ENCODE peak calls at places on chromosomes 13 and 19, in seven cellular contexts. One of them, this sample, is unnamed.

GRCh38 chr19:33094504-33095067 is 13.6 kb downstream of the GPATCH1 start:
- DNase-seq in AG04449: no peak
- DNase-seq in pons: no peak
- DNase-seq in epithelial cell of esophagus: peak; percentile 39
- DNase-seq in HCT116: no peak
- DNase-seq in GM13977: no peak
- DNase-seq in mucosa of gallbladder: no peak
- DNase-seq in this sample: no peak

GRCh38 chr19:56839665-56840451 is 668 bp downstream of the PEG3 start:
- DNase-seq in mucosa of gallbladder: peak; percentile 95
- DNase-seq in AG04449: no peak
- DNase-seq in pons: no peak
- DNase-seq in epithelial cell of esophagus: peak; percentile 9
- DNase-seq in HCT116: no peak
- DNase-seq in GM13977: no peak
- DNase-seq in this sample: peak; percentile 98

GRCh38 chr19:18419195-18419698 is at the start of gene SSBP4:
- DNase-seq in pons: no peak
- DNase-seq in mucosa of gallbladder: peak; percentile 69
- DNase-seq in GM13977: peak; percentile 97
- DNase-seq in AG04449: no peak
- DNase-seq in HCT116: no peak
- DNase-seq in epithelial cell of esophagus: peak; percentile 76
- DNase-seq in this sample: peak; percentile 80

GRCh38 chr19:57088125-57088524 is 31.7 kb upstream of the USP29 start:
- DNase-seq in pons: no peak
- DNase-seq in epithelial cell of esophagus: no peak
- DNase-seq in GM13977: no peak
- DNase-seq in HCT116: no peak
- DNase-seq in mucosa of gallbladder: no peak
- DNase-seq in AG04449: no peak
- DNase-seq in this sample: no peak

GRCh38 chr13:20738616-20739015 is 35.1 kb downstream of the IL17D start:
- DNase-seq in HCT116: no peak
- DNase-seq in epithelial cell of esophagus: no peak
- DNase-seq in pons: no peak
- DNase-seq in AG04449: no peak
- DNase-seq in GM13977: no peak
- DNase-seq in mucosa of gallbladder: no peak
- DNase-seq in this sample: no peak

GRCh38 chr19:35446194-35446593 is 1.9 kb upstream of the FFAR2 start:
- DNase-seq in epithelial cell of esophagus: no peak
- DNase-seq in mucosa of gallbladder: no peak
- DNase-seq in pons: no peak
- DNase-seq in HCT116: no peak
- DNase-seq in AG04449: no peak
- DNase-seq in GM13977: peak; percentile 71
- DNase-seq in this sample: no peak

GRCh38 chr13:36880961-36881360 is 39.1 kb downstream of the SMAD9 start:
- DNase-seq in GM13977: no peak
- DNase-seq in mucosa of gallbladder: no peak
- DNase-seq in epithelial cell of esophagus: no peak
- DNase-seq in AG04449: no peak
- DNase-seq in pons: no peak
- DNase-seq in HCT116: no peak
- DNase-seq in this sample: no peak

GRCh38 chr13:77406644-77407440 is 79.9 kb upstream of the MYCBP2 start:
- DNase-seq in HCT116: no peak
- DNase-seq in mucosa of gallbladder: no peak
- DNase-seq in pons: no peak
- DNase-seq in GM13977: no peak
- DNase-seq in epithelial cell of esophagus: no peak
- DNase-seq in AG04449: no peak
- DNase-seq in this sample: no peak

GRCh38 chr19:29549105-29550070 is 23.6 kb downstream of the VSTM2B start:
- DNase-seq in HCT116: no peak
- DNase-seq in epithelial cell of esophagus: no peak
- DNase-seq in mucosa of gallbladder: no peak
- DNase-seq in GM13977: no peak
- DNase-seq in AG04449: no peak
- DNase-seq in pons: no peak
- DNase-seq in this sample: no peak

GRCh38 chr19:12202250-12202649 is 39.4 kb downstream of the ZNF136 start:
- DNase-seq in pons: no peak
- DNase-seq in epithelial cell of esophagus: peak; percentile 15
- DNase-seq in GM13977: no peak
- DNase-seq in HCT116: no peak
- DNase-seq in AG04449: no peak
- DNase-seq in mucosa of gallbladder: peak; percentile 37
- DNase-seq in this sample: no peak

GRCh38 chr19:32814624-32815023 is 54.9 kb downstream of the SLC7A9 start:
- DNase-seq in AG04449: no peak
- DNase-seq in HCT116: no peak
- DNase-seq in pons: no peak
- DNase-seq in epithelial cell of esophagus: no peak
- DNase-seq in GM13977: no peak
- DNase-seq in mucosa of gallbladder: no peak
- DNase-seq in this sample: no peak

GRCh38 chr19:54952591-54953344 is 5.4 kb upstream of the NLRP7 start:
- DNase-seq in AG04449: no peak
- DNase-seq in HCT116: no peak
- DNase-seq in pons: no peak
- DNase-seq in mucosa of gallbladder: no peak
- DNase-seq in GM13977: no peak
- DNase-seq in epithelial cell of esophagus: peak; percentile 43
- DNase-seq in this sample: no peak

GRCh38 chr13:36789061-36789460 is 30.0 kb upstream of the RFXAP start:
- DNase-seq in GM13977: no peak
- DNase-seq in AG04449: no peak
- DNase-seq in mucosa of gallbladder: no peak
- DNase-seq in HCT116: no peak
- DNase-seq in epithelial cell of esophagus: no peak
- DNase-seq in pons: no peak
- DNase-seq in this sample: no peak

GRCh38 chr13:99907038-99907437 is 64.5 kb downstream of the ZIC5 start:
- DNase-seq in mucosa of gallbladder: no peak
- DNase-seq in GM13977: no peak
- DNase-seq in AG04449: no peak
- DNase-seq in HCT116: no peak
- DNase-seq in pons: no peak
- DNase-seq in epithelial cell of esophagus: no peak
- DNase-seq in this sample: no peak

GRCh38 chr19:34967551-34967950 is 3.5 kb upstream of the ZNF792 start:
- DNase-seq in AG04449: no peak
- DNase-seq in mucosa of gallbladder: no peak
- DNase-seq in pons: no peak
- DNase-seq in GM13977: no peak
- DNase-seq in HCT116: no peak
- DNase-seq in epithelial cell of esophagus: no peak
- DNase-seq in this sample: no peak

GRCh38 chr13:48500652-48501197 is 32.2 kb downstream of the RCBTB2 start:
- DNase-seq in epithelial cell of esophagus: peak; percentile 95
- DNase-seq in AG04449: peak; percentile 83
- DNase-seq in mucosa of gallbladder: no peak
- DNase-seq in GM13977: peak; percentile 45
- DNase-seq in pons: peak; percentile 70
- DNase-seq in HCT116: no peak
- DNase-seq in this sample: no peak

GRCh38 chr13:35718084-35718483 is 241.6 kb upstream of the MAB21L1 start:
- DNase-seq in GM13977: no peak
- DNase-seq in mucosa of gallbladder: no peak
- DNase-seq in epithelial cell of esophagus: no peak
- DNase-seq in HCT116: no peak
- DNase-seq in pons: no peak
- DNase-seq in AG04449: no peak
- DNase-seq in this sample: no peak

GRCh38 chr13:108226184-108226583 is 8.0 kb downstream of the ABHD13 start:
- DNase-seq in mucosa of gallbladder: no peak
- DNase-seq in epithelial cell of esophagus: no peak
- DNase-seq in GM13977: no peak
- DNase-seq in AG04449: no peak
- DNase-seq in pons: no peak
- DNase-seq in HCT116: no peak
- DNase-seq in this sample: no peak

GRCh38 chr13:85543144-85543543 is 256.1 kb downstream of the SLITRK6 start:
- DNase-seq in HCT116: no peak
- DNase-seq in pons: no peak
- DNase-seq in epithelial cell of esophagus: peak; percentile 53
- DNase-seq in mucosa of gallbladder: no peak
- DNase-seq in GM13977: no peak
- DNase-seq in AG04449: no peak
- DNase-seq in this sample: no peak

GRCh38 chr19:1507192-1507660 is 5.6 kb downstream of the ADAMTSL5 start:
- DNase-seq in AG04449: no peak
- DNase-seq in GM13977: no peak
- DNase-seq in mucosa of gallbladder: no peak
- DNase-seq in pons: no peak
- DNase-seq in HCT116: no peak
- DNase-seq in epithelial cell of esophagus: no peak
- DNase-seq in this sample: no peak

GRCh38 chr13:112781287-112781686 is 91.4 kb downstream of the ATP11A start:
- DNase-seq in epithelial cell of esophagus: no peak
- DNase-seq in pons: no peak
- DNase-seq in HCT116: no peak
- DNase-seq in AG04449: no peak
- DNase-seq in mucosa of gallbladder: no peak
- DNase-seq in GM13977: no peak
- DNase-seq in this sample: peak; percentile 2

GRCh38 chr19:39858541-39858940 is 12.4 kb upstream of the FBL start:
- DNase-seq in AG04449: no peak
- DNase-seq in epithelial cell of esophagus: no peak
- DNase-seq in mucosa of gallbladder: no peak
- DNase-seq in pons: no peak
- DNase-seq in HCT116: no peak
- DNase-seq in GM13977: no peak
- DNase-seq in this sample: no peak

GRCh38 chr13:41563501-41564001 is 106.2 kb downstream of the RGCC start:
- DNase-seq in GM13977: no peak
- DNase-seq in HCT116: no peak
- DNase-seq in pons: peak; percentile 89
- DNase-seq in epithelial cell of esophagus: peak; percentile 43
- DNase-seq in AG04449: no peak
- DNase-seq in mucosa of gallbladder: peak; percentile 22
- DNase-seq in this sample: no peak

GRCh38 chr13:51995677-51996551 is 15.3 kb downstream of the ATP7B start:
- DNase-seq in epithelial cell of esophagus: peak; percentile 25
- DNase-seq in HCT116: no peak
- DNase-seq in GM13977: no peak
- DNase-seq in pons: peak; percentile 49
- DNase-seq in AG04449: no peak
- DNase-seq in mucosa of gallbladder: peak; percentile 51
- DNase-seq in this sample: no peak

GRCh38 chr13:85204668-85205344 is 594.4 kb downstream of the SLITRK6 start:
- DNase-seq in epithelial cell of esophagus: no peak
- DNase-seq in pons: no peak
- DNase-seq in HCT116: no peak
- DNase-seq in GM13977: no peak
- DNase-seq in AG04449: no peak
- DNase-seq in mucosa of gallbladder: no peak
- DNase-seq in this sample: no peak

GRCh38 chr13:64471916-64472315 is 2758.2 kb downstream of the PCDH9 start:
- DNase-seq in HCT116: peak; percentile 8
- DNase-seq in GM13977: no peak
- DNase-seq in pons: peak; percentile 30
- DNase-seq in epithelial cell of esophagus: peak; percentile 47
- DNase-seq in AG04449: peak; percentile 9
- DNase-seq in mucosa of gallbladder: no peak
- DNase-seq in this sample: no peak

GRCh38 chr13:25732146-25732865 is 319.5 kb downstream of the SHISA2 start:
- DNase-seq in HCT116: no peak
- DNase-seq in pons: no peak
- DNase-seq in AG04449: no peak
- DNase-seq in GM13977: no peak
- DNase-seq in mucosa of gallbladder: no peak
- DNase-seq in epithelial cell of esophagus: peak; percentile 34
- DNase-seq in this sample: no peak

GRCh38 chr19:14413765-14414171 is 5.4 kb downstream of the DDX39A start:
- DNase-seq in mucosa of gallbladder: no peak
- DNase-seq in epithelial cell of esophagus: no peak
- DNase-seq in AG04449: no peak
- DNase-seq in pons: peak; percentile 25
- DNase-seq in HCT116: no peak
- DNase-seq in GM13977: peak; percentile 3
- DNase-seq in this sample: no peak

GRCh38 chr13:26502826-26503225 is 54.7 kb upstream of the WASF3 start:
- DNase-seq in epithelial cell of esophagus: peak; percentile 50
- DNase-seq in mucosa of gallbladder: no peak
- DNase-seq in GM13977: no peak
- DNase-seq in AG04449: no peak
- DNase-seq in pons: no peak
- DNase-seq in HCT116: no peak
- DNase-seq in this sample: no peak

GRCh38 chr19:32622002-32622401 is 41.0 kb downstream of the PDCD5 start:
- DNase-seq in AG04449: no peak
- DNase-seq in mucosa of gallbladder: no peak
- DNase-seq in pons: no peak
- DNase-seq in GM13977: no peak
- DNase-seq in epithelial cell of esophagus: no peak
- DNase-seq in HCT116: no peak
- DNase-seq in this sample: no peak

GRCh38 chr19:16365300-16365996 is 40.8 kb downstream of the KLF2 start:
- DNase-seq in epithelial cell of esophagus: no peak
- DNase-seq in GM13977: no peak
- DNase-seq in mucosa of gallbladder: no peak
- DNase-seq in HCT116: no peak
- DNase-seq in AG04449: no peak
- DNase-seq in pons: no peak
- DNase-seq in this sample: no peak

GRCh38 chr19:41203371-41203770 is 10.4 kb downstream of the CYP2S1 start:
- DNase-seq in AG04449: no peak
- DNase-seq in epithelial cell of esophagus: no peak
- DNase-seq in HCT116: no peak
- DNase-seq in pons: no peak
- DNase-seq in mucosa of gallbladder: no peak
- DNase-seq in GM13977: no peak
- DNase-seq in this sample: no peak

GRCh38 chr13:34048652-34049051 is 230.7 kb downstream of the RFC3 start:
- DNase-seq in pons: no peak
- DNase-seq in GM13977: no peak
- DNase-seq in HCT116: no peak
- DNase-seq in mucosa of gallbladder: no peak
- DNase-seq in epithelial cell of esophagus: peak; percentile 99
- DNase-seq in AG04449: no peak
- DNase-seq in this sample: no peak

GRCh38 chr13:108915095-108915633 is 285.8 kb downstream of the MYO16 start:
- DNase-seq in pons: peak; percentile 46
- DNase-seq in mucosa of gallbladder: peak; percentile 37
- DNase-seq in HCT116: no peak
- DNase-seq in GM13977: no peak
- DNase-seq in AG04449: no peak
- DNase-seq in epithelial cell of esophagus: peak; percentile 44
- DNase-seq in this sample: no peak

GRCh38 chr19:18294467-18294864 is 13.0 kb upstream of the JUND start:
- DNase-seq in mucosa of gallbladder: peak; percentile 76
- DNase-seq in epithelial cell of esophagus: peak; percentile 81
- DNase-seq in HCT116: no peak
- DNase-seq in GM13977: no peak
- DNase-seq in AG04449: no peak
- DNase-seq in pons: no peak
- DNase-seq in this sample: no peak

GRCh38 chr13:99275093-99275469 is 16.9 kb upstream of the GPR18 start:
- DNase-seq in mucosa of gallbladder: no peak
- DNase-seq in epithelial cell of esophagus: peak; percentile 13
- DNase-seq in AG04449: peak; percentile 47
- DNase-seq in HCT116: no peak
- DNase-seq in pons: no peak
- DNase-seq in GM13977: no peak
- DNase-seq in this sample: no peak

GRCh38 chr13:33612641-33613638 is 205.0 kb upstream of the RFC3 start:
- DNase-seq in HCT116: no peak
- DNase-seq in GM13977: peak; percentile 34
- DNase-seq in mucosa of gallbladder: no peak
- DNase-seq in pons: no peak
- DNase-seq in AG04449: no peak
- DNase-seq in epithelial cell of esophagus: no peak
- DNase-seq in this sample: no peak

GRCh38 chr13:105773887-105774538 is 761.4 kb downstream of the EFNB2 start:
- DNase-seq in GM13977: no peak
- DNase-seq in epithelial cell of esophagus: peak; percentile 82
- DNase-seq in HCT116: peak; percentile 63
- DNase-seq in mucosa of gallbladder: no peak
- DNase-seq in pons: no peak
- DNase-seq in AG04449: peak; percentile 21
- DNase-seq in this sample: no peak